ENCODE peak calls at places on chromosomes 13 and 19, in six cellular contexts. I, K, N, G, V and J are unnamed samples.

GRCh38 chr13:103100795-103101194 is 34.6 kb upstream of the SLC10A2 start:
- DNase-seq in I (no peak), K (no peak), N (no peak), G (no peak), V (peak), J (no peak)

GRCh38 chr19:46697142-46697960 is 19.6 kb downstream of the PRKD2 start:
- DNase-seq in I (peak), K (peak), N (no peak), G (no peak), V (no peak), J (no peak)

GRCh38 chr13:50069255-50069654 is 54.0 kb downstream of the KCNRG start:
- DNase-seq in I (no peak), K (no peak), N (no peak), G (no peak), V (no peak), J (peak)

GRCh38 chr19:45729774-45730388 is 815 bp downstream of the FBXO46 start:
- DNase-seq in I (peak), K (no peak), N (peak), G (no peak), V (no peak), J (no peak)

GRCh38 chr13:27425918-27426630 is 1.7 kb downstream of the GTF3A start:
- DNase-seq in I (peak), K (peak), N (peak), G (peak), V (peak), J (peak)

GRCh38 chr13:50801087-50801931 is 42.2 kb downstream of the DLEU7 start:
- DNase-seq in I (peak), K (peak), N (peak), G (peak), V (peak), J (peak)

GRCh38 chr19:18743281-18743825 is 47.8 kb downstream of the COMP start:
- DNase-seq in I (no peak), K (no peak), N (no peak), G (no peak), V (no peak), J (no peak)

GRCh38 chr19:42114412-42114811 is 17.8 kb downstream of the POU2F2 start:
- DNase-seq in I (no peak), K (no peak), N (no peak), G (no peak), V (peak), J (no peak)

GRCh38 chr19:49554701-49555181 is 25.6 kb downstream of the NOSIP start:
- DNase-seq in I (peak), K (no peak), N (no peak), G (peak), V (no peak), J (no peak)

GRCh38 chr19:13859361-13859880 is 17.5 kb upstream of the NANOS3 start:
- DNase-seq in I (no peak), K (no peak), N (no peak), G (no peak), V (peak), J (no peak)

GRCh38 chr19:29320076-29320475 is 107.1 kb upstream of the UQCRFS1 start:
- DNase-seq in I (no peak), K (no peak), N (no peak), G (no peak), V (no peak), J (no peak)

GRCh38 chr13:26605845-26606244 is 48.4 kb downstream of the WASF3 start:
- DNase-seq in I (no peak), K (no peak), N (peak), G (no peak), V (peak), J (no peak)

GRCh38 chr19:340620-341385 is 3.8 kb downstream of the MIER2 start:
- DNase-seq in I (no peak), K (no peak), N (no peak), G (no peak), V (no peak), J (no peak)

GRCh38 chr13:93338030-93338429 is 111.4 kb downstream of the GPC6 start:
- DNase-seq in I (no peak), K (no peak), N (no peak), G (no peak), V (no peak), J (no peak)

GRCh38 chr19:3108775-3109174 is 14.6 kb downstream of the GNA11 start:
- DNase-seq in I (peak), K (peak), N (peak), G (peak), V (peak), J (peak)

GRCh38 chr19:39352549-39353285 is 10.5 kb downstream of the SAMD4B start:
- DNase-seq in I (no peak), K (no peak), N (no peak), G (no peak), V (no peak), J (no peak)

GRCh38 chr13:48400090-48400694 is 12.7 kb downstream of the LPAR6 start:
- DNase-seq in I (no peak), K (no peak), N (no peak), G (no peak), V (no peak), J (no peak)

GRCh38 chr13:34803756-34804155 is 138.3 kb upstream of the NBEA start:
- DNase-seq in I (no peak), K (no peak), N (no peak), G (no peak), V (peak), J (no peak)

GRCh38 chr19:44886141-44886540 is 4.9 kb upstream of the TOMM40 start:
- DNase-seq in I (no peak), K (no peak), N (no peak), G (no peak), V (no peak), J (no peak)

GRCh38 chr19:50300051-50300450 is 29.1 kb downstream of the KCNC3 start:
- DNase-seq in I (no peak), K (no peak), N (no peak), G (no peak), V (no peak), J (no peak)

GRCh38 chr13:49240017-49240416 is 7.7 kb upstream of the CDADC1 start:
- DNase-seq in I (peak), K (no peak), N (peak), G (peak), V (peak), J (peak)

GRCh38 chr13:79533781-79534400 is 52.9 kb downstream of the NDFIP2 start:
- DNase-seq in I (no peak), K (no peak), N (no peak), G (no peak), V (no peak), J (no peak)

GRCh38 chr13:111940892-111941291 is 126.1 kb upstream of the SOX1 start:
- DNase-seq in I (no peak), K (no peak), N (no peak), G (no peak), V (no peak), J (no peak)

GRCh38 chr13:109874444-109874920 is 88.1 kb upstream of the IRS2 start:
- DNase-seq in I (no peak), K (no peak), N (no peak), G (no peak), V (no peak), J (no peak)

GRCh38 chr19:3176715-3177501 is 1.7 kb upstream of the S1PR4 start:
- DNase-seq in I (peak), K (no peak), N (no peak), G (no peak), V (peak), J (peak)

GRCh38 chr19:41226053-41226873 is 7.2 kb downstream of the AXL start:
- DNase-seq in I (peak), K (peak), N (peak), G (no peak), V (no peak), J (no peak)

GRCh38 chr19:44553478-44554171 is 24.1 kb upstream of the CEACAM20 start:
- DNase-seq in I (no peak), K (no peak), N (no peak), G (no peak), V (no peak), J (no peak)

GRCh38 chr13:106911602-106912001 is 343.7 kb upstream of the ARGLU1 start:
- DNase-seq in I (no peak), K (no peak), N (no peak), G (peak), V (peak), J (no peak)

GRCh38 chr19:33778089-33778791 is 18.4 kb upstream of the KCTD15 start:
- DNase-seq in I (peak), K (peak), N (peak), G (peak), V (peak), J (peak)

GRCh38 chr19:1864480-1865171 is 1.2 kb upstream of the KLF16 start:
- DNase-seq in I (peak), K (peak), N (peak), G (peak), V (peak), J (peak)

GRCh38 chr13:77779461-77780272 is 82.2 kb downstream of the SLAIN1 start:
- DNase-seq in I (peak), K (no peak), N (peak), G (peak), V (peak), J (peak)

GRCh38 chr19:16193466-16193865 is 4.2 kb upstream of the AP1M1 start:
- DNase-seq in I (no peak), K (no peak), N (no peak), G (no peak), V (no peak), J (no peak)

GRCh38 chr13:24511019-24511823 is 1.4 kb downstream of the PARP4 start:
- DNase-seq in I (peak), K (no peak), N (peak), G (peak), V (peak), J (peak)

GRCh38 chr19:6108721-6109633 is 1.3 kb downstream of the RFX2 start:
- DNase-seq in I (peak), K (peak), N (peak), G (peak), V (no peak), J (peak)

GRCh38 chr13:93915269-93915809 is 564.1 kb downstream of the DCT start:
- DNase-seq in I (no peak), K (no peak), N (no peak), G (no peak), V (no peak), J (no peak)

GRCh38 chr19:46849610-46850009 is 1.0 kb downstream of the AP2S1 start:
- DNase-seq in I (no peak), K (no peak), N (no peak), G (no peak), V (no peak), J (no peak)

GRCh38 chr13:57582032-57582431 is 49.5 kb upstream of the PCDH17 start:
- DNase-seq in I (no peak), K (no peak), N (peak), G (no peak), V (peak), J (peak)